ENCODE peak calls at places on chromosome 2, in five cellular contexts. L is body of pancreas, O is IMR-90, G is esophagus muscularis mucosa, H is K562. K is an unnamed sample. For H3K27me3, the result is how much of the 10 kb centered on the place peaks cover.

GRCh38 chr2:68653538-68653982 is 10.2 kb downstream of the PROKR1 start:
- DNase-seq in L (peak), O (peak), G (no peak), H (peak), K (no peak)

GRCh38 chr2:233974530-233975071 is 57.4 kb downstream of the TRPM8 start:
- DNase-seq in L (peak), O (peak), G (no peak), H (peak), K (no peak)

GRCh38 chr2:63679252-63679850 is 90.6 kb downstream of the MDH1 start:
- DNase-seq in L (no peak), O (no peak), G (no peak), H (no peak), K (no peak)

GRCh38 chr2:75523313-75524275 is 37.1 kb downstream of the EVA1A start:
- DNase-seq in L (no peak), O (peak), G (no peak), H (no peak), K (no peak)

GRCh38 chr2:10486601-10487079 is 38.5 kb upstream of the ODC1 start:
- DNase-seq in L (peak), O (no peak), G (no peak), H (no peak), K (no peak)

GRCh38 chr2:38076710-38077430 is 919 bp upstream of the CYP1B1 start:
- DNase-seq in L (peak), O (peak), G (no peak), H (no peak), K (peak)

GRCh38 chr2:233857511-233858118 is 3.3 kb upstream of the HJURP start:
- DNase-seq in L (peak), O (no peak), G (no peak), H (peak), K (no peak)

GRCh38 chr2:44005831-44006230 is 10.0 kb upstream of the LRPPRC start:
- DNase-seq in L (no peak), O (peak), G (no peak), H (no peak), K (no peak)

GRCh38 chr2:11534078-11534745 is 367 bp downstream of the GREB1 start:
- DNase-seq in L (no peak), O (no peak), G (no peak), H (no peak), K (no peak)

GRCh38 chr2:193988784-193989183 is 1668.2 kb upstream of the SLC39A10 start:
- DNase-seq in L (no peak), O (no peak), G (no peak), H (no peak), K (no peak)

GRCh38 chr2:46780801-46781445 is 134.7 kb downstream of the MCFD2 start:
- DNase-seq in L (no peak), O (peak), G (no peak), H (peak), K (no peak)
- TF ChIP-seq CTCF in L (no peak), O (peak), G (peak), H (peak), K (no peak)

GRCh38 chr2:74513605-74514367 is 464 bp upstream of the TLX2 start:
- DNase-seq in L (no peak), O (no peak), G (no peak), H (no peak), K (no peak)
- H3K27me3 ChIP-seq in L (under half), O (half or more), G (half or more), H (under half), K (under half)

GRCh38 chr2:226991663-226992062 is 155.8 kb downstream of the RHBDD1 start:
- DNase-seq in L (no peak), O (no peak), G (no peak), H (no peak), K (no peak)
- TF ChIP-seq CTCF in L (no peak), O (no peak), G (no peak), H (no peak), K (no peak)

GRCh38 chr2:236177967-236178909 is 10.1 kb upstream of the GBX2 start:
- DNase-seq in L (peak), O (peak), G (no peak), H (peak), K (no peak)

GRCh38 chr2:236180501-236180816 is 12.3 kb upstream of the GBX2 start:
- DNase-seq in L (no peak), O (no peak), G (no peak), H (no peak), K (no peak)

GRCh38 chr2:236178921-236179652 is 10.9 kb upstream of the GBX2 start:
- DNase-seq in L (no peak), O (no peak), G (no peak), H (no peak), K (no peak)

GRCh38 chr2:236180831-236181453 is 12.8 kb upstream of the GBX2 start:
- DNase-seq in L (peak), O (peak), G (no peak), H (peak), K (no peak)

GRCh38 chr2:236179653-236180500 is 11.7 kb upstream of the GBX2 start:
- DNase-seq in L (no peak), O (peak), G (no peak), H (no peak), K (no peak)
- H3K27me3 ChIP-seq in L (under half), O (under half), G (half or more), H (under half), K (under half)

GRCh38 chr2:180979935-180980184 is 545 bp upstream of the UBE2E3 start:
- DNase-seq in L (no peak), O (peak), G (no peak), H (no peak), K (no peak)
- TF ChIP-seq CTCF in L (no peak), O (no peak), G (no peak), H (no peak), K (no peak)

GRCh38 chr2:218899147-218899546 is 18.5 kb downstream of the WNT10A start:
- DNase-seq in L (no peak), O (no peak), G (no peak), H (no peak), K (no peak)
- H3K27me3 ChIP-seq in L (under half), O (half or more), G (half or more), H (under half), K (under half)

DNA sequence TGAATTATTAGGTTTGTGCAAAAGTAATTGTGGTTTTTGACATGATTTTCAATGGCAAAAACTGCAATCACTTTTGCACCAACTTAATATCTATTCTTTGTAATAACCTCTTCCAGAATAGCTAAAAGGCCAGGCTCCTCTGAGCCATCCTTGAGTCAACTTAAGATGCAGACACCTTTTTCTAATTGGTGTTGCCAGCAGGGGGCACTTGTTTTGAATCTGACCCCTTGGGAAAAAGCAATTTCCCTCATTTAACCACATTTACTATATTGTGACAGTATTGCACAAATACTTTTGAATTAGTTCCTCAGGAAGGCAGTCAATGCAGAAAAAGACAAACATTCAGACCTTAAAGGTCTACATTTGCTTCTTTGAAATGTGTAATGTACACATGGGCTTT is 78.6 kb upstream of the GALNT5 start:
- DNase-seq in L (no peak), O (no peak), G (no peak), H (no peak), K (no peak)
- TF ChIP-seq CTCF in L (no peak), O (peak), G (no peak), H (peak), K (no peak)

GRCh38 chr2:23384551-23385349 is at the start of gene KLHL29:
- DNase-seq in L (peak), O (peak), G (peak), H (peak), K (peak)

GRCh38 chr2:23387221-23387550 is 2.2 kb downstream of the KLHL29 start:
- DNase-seq in L (no peak), O (peak), G (no peak), H (no peak), K (no peak)

GRCh38 chr2:23385351-23385747 is 370 bp downstream of the KLHL29 start:
- DNase-seq in L (peak), O (peak), G (no peak), H (no peak), K (no peak)

GRCh38 chr2:23386422-23387220 is 1.6 kb downstream of the KLHL29 start:
- DNase-seq in L (no peak), O (no peak), G (no peak), H (no peak), K (no peak)

DNA sequence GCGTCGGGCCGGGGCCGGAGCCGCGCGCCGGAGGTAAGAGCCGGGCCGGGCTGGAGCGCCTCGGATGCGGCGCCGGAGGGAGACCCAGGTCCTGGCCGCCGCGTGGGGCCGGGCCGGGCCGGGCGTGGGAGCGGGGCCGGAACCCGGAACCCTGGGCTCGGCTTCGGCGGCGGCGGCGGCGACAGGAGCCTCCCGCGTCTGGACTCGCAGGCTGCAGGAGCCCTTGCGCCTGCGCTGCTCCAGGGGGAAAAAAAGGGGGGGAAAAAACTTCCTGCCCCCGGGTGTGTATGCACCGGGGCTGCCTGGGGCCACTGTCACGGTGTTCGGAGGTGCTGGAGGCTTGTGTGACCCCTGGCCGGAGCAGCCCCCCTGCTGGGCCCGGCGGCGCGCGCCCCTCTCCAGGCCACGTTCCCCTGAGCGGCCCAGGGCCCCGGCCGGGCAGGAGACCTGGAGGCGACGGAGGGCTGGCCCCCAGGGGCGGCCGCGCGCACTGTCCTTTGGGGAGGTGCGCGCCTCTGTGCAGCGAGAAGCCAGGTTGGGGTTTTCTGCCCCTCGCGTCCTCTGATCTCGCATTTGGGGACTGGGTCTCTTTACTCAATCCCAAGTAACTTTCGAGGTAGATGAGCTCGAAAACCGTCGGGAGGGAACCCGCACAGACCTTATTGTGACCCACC is 906 bp downstream of the KLHL29 start:
- DNase-seq in L (no peak), O (no peak), G (no peak), H (no peak), K (no peak)
- H3K27me3 ChIP-seq in L (under half), O (under half), G (under half), H (under half), K (under half)

DNA sequence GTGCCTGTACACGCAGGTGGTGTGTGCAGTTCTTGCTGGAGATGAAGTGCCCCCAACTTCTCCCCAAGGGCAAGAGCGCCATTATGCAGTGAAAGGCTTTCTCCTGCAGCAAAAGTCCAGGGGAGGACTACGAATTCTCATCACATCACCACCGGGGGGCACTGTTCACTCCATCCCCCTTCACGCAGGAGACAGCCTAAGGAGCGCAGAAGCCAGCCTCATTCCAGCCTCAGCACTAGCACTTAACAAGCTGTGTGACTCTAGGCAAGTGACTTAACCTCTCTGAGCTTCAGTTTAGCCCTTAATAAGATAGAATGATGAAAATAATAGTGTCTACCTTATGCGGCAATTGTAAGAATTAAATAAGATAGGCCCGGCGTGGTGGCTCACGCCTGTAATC is 32.3 kb downstream of the DNMT3A start:
- DNase-seq in L (peak), O (peak), G (no peak), H (peak), K (no peak)
- TF ChIP-seq CTCF in L (peak), O (peak), G (peak), H (peak), K (peak)

GRCh38 chr2:232502513-232502900 is 14.9 kb upstream of the ECEL1 start:
- DNase-seq in L (no peak), O (peak), G (no peak), H (no peak), K (no peak)
- H3K27me3 ChIP-seq in L (under half), O (half or more), G (under half), H (under half), K (under half)

K was measured in right atrium auricular region.